ENCODE peak calls at places on chromosomes 3 and 15, in seven cellular contexts. One of them, this sample, is unnamed.

GRCh38 chr3:160055659-160056058 is 67.0 kb downstream of the IL12A start:
- DNase-seq in hippocampal formation: no peak
- DNase-seq in T-helper 17 cell: no peak
- DNase-seq in lower leg skin: no peak
- DNase-seq in neural progenitor cell: no peak
- DNase-seq in activated gamma-delta T cell treated with Interleukin-2 at 50 U/mL for 16 hours: no peak
- DNase-seq in left cardiac atrium: no peak
- DNase-seq in this sample: no peak

GRCh38 chr3:133058243-133058642 is 20.1 kb downstream of the TMEM108 start:
- DNase-seq in neural progenitor cell: peak
- DNase-seq in lower leg skin: no peak
- DNase-seq in left cardiac atrium: no peak
- DNase-seq in hippocampal formation: no peak
- DNase-seq in T-helper 17 cell: no peak
- DNase-seq in activated gamma-delta T cell treated with Interleukin-2 at 50 U/mL for 16 hours: no peak
- DNase-seq in this sample: no peak

GRCh38 chr3:171328419-171329082 is 131.7 kb downstream of the TNIK start:
- DNase-seq in neural progenitor cell: peak
- DNase-seq in T-helper 17 cell: peak
- DNase-seq in left cardiac atrium: no peak
- DNase-seq in hippocampal formation: peak
- DNase-seq in lower leg skin: no peak
- DNase-seq in activated gamma-delta T cell treated with Interleukin-2 at 50 U/mL for 16 hours: peak
- DNase-seq in this sample: no peak

GRCh38 chr15:66617137-66618090 is 51.6 kb upstream of the LCTL start:
- DNase-seq in activated gamma-delta T cell treated with Interleukin-2 at 50 U/mL for 16 hours: no peak
- DNase-seq in hippocampal formation: peak
- DNase-seq in lower leg skin: peak
- DNase-seq in left cardiac atrium: peak
- DNase-seq in neural progenitor cell: no peak
- DNase-seq in T-helper 17 cell: no peak
- DNase-seq in this sample: peak

GRCh38 chr3:29922990-29923746 is 642.3 kb downstream of the RBMS3 start:
- DNase-seq in hippocampal formation: no peak
- DNase-seq in lower leg skin: no peak
- DNase-seq in neural progenitor cell: no peak
- DNase-seq in left cardiac atrium: peak
- DNase-seq in activated gamma-delta T cell treated with Interleukin-2 at 50 U/mL for 16 hours: no peak
- DNase-seq in T-helper 17 cell: no peak
- DNase-seq in this sample: peak

GRCh38 chr3:182909318-182910040 is 70.9 kb downstream of the DCUN1D1 start:
- DNase-seq in left cardiac atrium: no peak
- DNase-seq in neural progenitor cell: peak
- DNase-seq in hippocampal formation: no peak
- DNase-seq in lower leg skin: no peak
- DNase-seq in activated gamma-delta T cell treated with Interleukin-2 at 50 U/mL for 16 hours: no peak
- DNase-seq in T-helper 17 cell: no peak
- DNase-seq in this sample: no peak

GRCh38 chr3:130760922-130761321 is 14.3 kb upstream of the PIK3R4 start:
- DNase-seq in T-helper 17 cell: no peak
- DNase-seq in lower leg skin: no peak
- DNase-seq in neural progenitor cell: no peak
- DNase-seq in activated gamma-delta T cell treated with Interleukin-2 at 50 U/mL for 16 hours: no peak
- DNase-seq in hippocampal formation: no peak
- DNase-seq in left cardiac atrium: no peak
- DNase-seq in this sample: no peak

GRCh38 chr3:114319453-114319852 is 25.6 kb downstream of the TIGIT start:
- DNase-seq in neural progenitor cell: peak
- DNase-seq in T-helper 17 cell: no peak
- DNase-seq in activated gamma-delta T cell treated with Interleukin-2 at 50 U/mL for 16 hours: no peak
- DNase-seq in hippocampal formation: no peak
- DNase-seq in lower leg skin: no peak
- DNase-seq in left cardiac atrium: no peak
- DNase-seq in this sample: no peak

GRCh38 chr3:168047190-168047795 is 48.4 kb downstream of the GOLIM4 start:
- DNase-seq in lower leg skin: no peak
- DNase-seq in activated gamma-delta T cell treated with Interleukin-2 at 50 U/mL for 16 hours: no peak
- DNase-seq in neural progenitor cell: peak
- DNase-seq in hippocampal formation: peak
- DNase-seq in T-helper 17 cell: no peak
- DNase-seq in left cardiac atrium: no peak
- DNase-seq in this sample: no peak

GRCh38 chr3:183507551-183507950 is 48.0 kb downstream of the KLHL6 start:
- DNase-seq in activated gamma-delta T cell treated with Interleukin-2 at 50 U/mL for 16 hours: no peak
- DNase-seq in neural progenitor cell: no peak
- DNase-seq in hippocampal formation: no peak
- DNase-seq in T-helper 17 cell: no peak
- DNase-seq in lower leg skin: peak
- DNase-seq in left cardiac atrium: no peak
- DNase-seq in this sample: no peak

GRCh38 chr15:83210619-83211018 is 3.0 kb upstream of the HDGFL3 start:
- DNase-seq in hippocampal formation: no peak
- DNase-seq in lower leg skin: no peak
- DNase-seq in T-helper 17 cell: no peak
- DNase-seq in neural progenitor cell: no peak
- DNase-seq in activated gamma-delta T cell treated with Interleukin-2 at 50 U/mL for 16 hours: no peak
- DNase-seq in left cardiac atrium: no peak
- DNase-seq in this sample: no peak

GRCh38 chr3:125186800-125187598 is 25.5 kb downstream of the SLC12A8 start:
- DNase-seq in T-helper 17 cell: no peak
- DNase-seq in lower leg skin: peak
- DNase-seq in left cardiac atrium: no peak
- DNase-seq in activated gamma-delta T cell treated with Interleukin-2 at 50 U/mL for 16 hours: no peak
- DNase-seq in neural progenitor cell: peak
- DNase-seq in hippocampal formation: no peak
- DNase-seq in this sample: no peak

GRCh38 chr15:62834686-62835279 is 207.8 kb upstream of the TPM1 start:
- DNase-seq in neural progenitor cell: no peak
- DNase-seq in hippocampal formation: no peak
- DNase-seq in left cardiac atrium: no peak
- DNase-seq in activated gamma-delta T cell treated with Interleukin-2 at 50 U/mL for 16 hours: no peak
- DNase-seq in T-helper 17 cell: no peak
- DNase-seq in lower leg skin: no peak
- DNase-seq in this sample: no peak

GRCh38 chr3:39255503-39256325 is 24.1 kb downstream of the CX3CR1 start:
- DNase-seq in hippocampal formation: peak
- DNase-seq in activated gamma-delta T cell treated with Interleukin-2 at 50 U/mL for 16 hours: no peak
- DNase-seq in left cardiac atrium: no peak
- DNase-seq in T-helper 17 cell: no peak
- DNase-seq in neural progenitor cell: no peak
- DNase-seq in lower leg skin: peak
- DNase-seq in this sample: no peak

GRCh38 chr15:93485922-93486327 is 396.9 kb upstream of the RGMA start:
- DNase-seq in lower leg skin: no peak
- DNase-seq in neural progenitor cell: no peak
- DNase-seq in activated gamma-delta T cell treated with Interleukin-2 at 50 U/mL for 16 hours: no peak
- DNase-seq in hippocampal formation: no peak
- DNase-seq in T-helper 17 cell: no peak
- DNase-seq in left cardiac atrium: peak
- DNase-seq in this sample: peak

GRCh38 chr15:69407719-69408400 is 6.3 kb upstream of the KIF23 start:
- DNase-seq in neural progenitor cell: no peak
- DNase-seq in hippocampal formation: no peak
- DNase-seq in left cardiac atrium: no peak
- DNase-seq in lower leg skin: no peak
- DNase-seq in T-helper 17 cell: no peak
- DNase-seq in activated gamma-delta T cell treated with Interleukin-2 at 50 U/mL for 16 hours: no peak
- DNase-seq in this sample: no peak

This sample was measured in sigmoid colon.